ENCODE peak calls at places on chromosomes 3 and 15, in eight cellular contexts. O is epithelial cell of esophagus, M is tibial artery, R is HepG2, F is foreskin fibroblast, Z is GM23248, P is thoracic aorta, I is lower lobe of right lung. U is an unnamed sample.

GRCh38 chr15:101110681-101111569 is 140.9 kb downstream of the CHSY1 start:
- DNase-seq in M (no peak), P (no peak), Z (no peak), F (no peak), I (no peak), O (no peak), R (no peak), U (no peak)

GRCh38 chr3:149632225-149632624 is 25.6 kb downstream of the WWTR1 start:
- DNase-seq in M (no peak), O (no peak), F (no peak), Z (no peak), P (no peak), R (no peak), I (no peak), U (no peak)

GRCh38 chr15:51726302-51727073 is 11.0 kb downstream of the LYSMD2 start:
- DNase-seq in P (no peak), Z (peak; percentile 96), R (peak; percentile 10), F (peak; percentile 93), I (no peak), O (peak; percentile 95), M (peak; percentile 60), U (peak; percentile 37)

GRCh38 chr3:151016421-151016820 is 43.9 kb upstream of the CLRN1 start:
- DNase-seq in O (peak; percentile 60), I (no peak), F (peak; percentile 54), Z (peak; percentile 86), M (no peak), P (no peak), R (no peak), U (no peak)

GRCh38 chr3:22372292-22372949 is 621.4 kb upstream of the ZNF385D start:
- DNase-seq in R (no peak), P (no peak), I (peak; percentile 38), Z (peak; percentile 40), F (peak; percentile 51), O (peak; percentile 6), M (no peak), U (no peak)

GRCh38 chr3:14358426-14359211 is 43.8 kb upstream of the SLC6A6 start:
- DNase-seq in Z (peak; percentile 58), R (no peak), F (peak; percentile 59), O (peak; percentile 40), I (peak; percentile 58), P (no peak), M (peak; percentile 70), U (peak; percentile 77)

GRCh38 chr3:138137901-138138300 is 5.7 kb upstream of the A4GNT start:
- DNase-seq in Z (no peak), I (no peak), M (no peak), O (peak; percentile 18), F (no peak), R (no peak), P (no peak), U (no peak)

GRCh38 chr15:40353697-40354096 is 2.9 kb downstream of the PHGR1 start:
- DNase-seq in P (no peak), R (no peak), F (no peak), O (no peak), Z (no peak), M (no peak), I (no peak), U (no peak)

GRCh38 chr3:141055536-141056445 is 4.6 kb downstream of the SPSB4 start:
- DNase-seq in R (no peak), Z (no peak), M (no peak), I (no peak), O (no peak), F (no peak), P (no peak), U (no peak)

GRCh38 chr3:100591411-100591810 is 18.0 kb upstream of the ADGRG7 start:
- DNase-seq in Z (no peak), I (no peak), P (no peak), R (no peak), F (no peak), O (no peak), M (no peak), U (no peak)

GRCh38 chr15:72890043-72890442 is 106.5 kb upstream of the ADPGK start:
- DNase-seq in P (no peak), R (no peak), M (no peak), F (no peak), Z (no peak), O (no peak), I (no peak), U (no peak)

GRCh38 chr3:99678926-99679325 is 40.5 kb downstream of the COL8A1 start:
- DNase-seq in F (peak; percentile 39), R (no peak), O (no peak), P (no peak), M (no peak), Z (no peak), I (no peak), U (no peak)

GRCh38 chr3:98692787-98693473 is 70.2 kb upstream of the ST3GAL6 start:
- DNase-seq in Z (no peak), F (peak; percentile 14), P (no peak), O (peak; percentile 46), I (no peak), R (peak; percentile 12), M (no peak), U (no peak)

GRCh38 chr3:158794936-158795518 is 6.8 kb upstream of the MFSD1 start:
- DNase-seq in Z (peak; percentile 67), R (peak; percentile 32), P (no peak), O (peak; percentile 75), M (no peak), F (peak; percentile 67), I (no peak), U (no peak)

GRCh38 chr3:38558864-38559263 is 62.7 kb downstream of the EXOG start:
- DNase-seq in P (no peak), Z (no peak), M (no peak), F (no peak), O (no peak), R (no peak), I (no peak), U (no peak)

GRCh38 chr15:77734306-77734705 is 101.6 kb upstream of the LINGO1 start:
- DNase-seq in I (no peak), R (no peak), O (no peak), P (no peak), F (no peak), M (no peak), Z (no peak), U (no peak)

GRCh38 chr3:79983063-79983561 is 215.3 kb upstream of the ROBO1 start:
- DNase-seq in Z (no peak), I (no peak), R (no peak), F (no peak), M (no peak), O (no peak), P (no peak), U (no peak)

GRCh38 chr15:63599401-63600000 is 2.3 kb downstream of the FBXL22 start:
- DNase-seq in M (peak; percentile 70), O (peak; percentile 77), Z (peak; percentile 85), P (no peak), F (peak; percentile 31), I (peak; percentile 82), R (peak; percentile 34), U (no peak)

GRCh38 chr3:133942761-133943535 is 47.3 kb upstream of the RAB6B start:
- DNase-seq in I (no peak), M (no peak), P (no peak), R (no peak), F (no peak), O (no peak), Z (no peak), U (no peak)

GRCh38 chr3:119628816-119629445 is 31.2 kb downstream of the PLA1A start:
- DNase-seq in Z (no peak), P (no peak), R (no peak), O (no peak), I (no peak), F (peak; percentile 58), M (no peak), U (peak; percentile 32)

GRCh38 chr3:53161820-53162671 is 1.0 kb downstream of the PRKCD start:
- DNase-seq in I (peak; percentile 71), P (no peak), M (no peak), Z (peak; percentile 65), O (peak; percentile 58), R (no peak), F (peak; percentile 39), U (no peak)

GRCh38 chr3:71184252-71184651 is 399.3 kb downstream of the FOXP1 start:
- DNase-seq in R (no peak), O (no peak), I (no peak), M (no peak), Z (no peak), F (no peak), P (no peak), U (no peak)

GRCh38 chr3:179969525-179969924 is 67.2 kb downstream of the PEX5L start:
- DNase-seq in Z (peak; percentile 34), R (no peak), I (no peak), F (peak; percentile 2), P (no peak), O (peak; percentile 92), M (no peak), U (no peak)

GRCh38 chr15:74869372-74869725 is 3.8 kb downstream of the SCAMP2 start:
- DNase-seq in F (no peak), P (no peak), O (no peak), M (no peak), I (no peak), R (no peak), Z (no peak), U (no peak)
- H3K4me3 ChIP-seq in F (no peak overlapping the region), P (peak overlapping the region; percentile 26), O (no peak overlapping the region), M (no peak overlapping the region), I (no peak overlapping the region), R (no peak overlapping the region), Z (no peak overlapping the region), U (no peak overlapping the region)

DNA sequence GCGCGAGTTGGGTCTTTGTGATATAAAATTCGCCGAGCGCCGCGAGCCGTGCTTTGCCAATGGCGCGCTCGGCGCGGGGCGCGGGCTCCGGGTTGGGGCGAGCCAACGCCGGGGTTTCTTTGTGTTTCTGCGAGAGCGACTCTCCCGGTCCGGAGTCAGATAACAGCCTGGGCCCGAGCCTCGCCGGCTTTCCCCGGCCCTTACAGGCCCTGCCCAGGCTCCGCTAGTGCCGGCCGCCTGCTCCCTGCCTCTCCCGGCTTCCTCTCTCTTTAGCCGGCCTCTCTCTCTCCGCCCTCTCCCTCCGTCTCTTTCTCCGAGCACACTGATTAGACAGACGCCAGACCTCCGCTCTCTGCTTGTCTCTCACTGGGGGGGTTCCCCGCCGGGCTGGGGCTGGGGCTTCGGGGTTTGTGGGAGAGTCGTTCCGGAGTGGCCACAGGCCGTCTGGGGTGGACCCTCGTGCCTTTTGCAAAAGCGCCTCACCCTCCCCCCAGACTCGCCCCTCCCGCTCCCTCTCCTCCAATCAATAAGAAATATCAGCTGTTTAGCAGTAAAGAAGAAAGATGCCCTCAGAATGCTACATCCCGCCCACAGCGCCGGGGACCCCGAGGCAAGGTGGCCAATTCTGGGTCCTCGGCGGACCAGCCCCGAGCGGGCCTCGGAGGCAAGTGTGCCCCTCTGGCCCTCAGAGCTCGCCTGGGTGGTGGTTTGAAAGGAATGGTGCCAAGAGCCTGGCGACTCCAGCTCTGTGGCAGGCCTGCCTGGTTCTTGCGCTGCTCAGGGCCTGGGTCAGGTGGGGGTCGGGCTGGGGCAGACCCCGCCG is 2.9 kb downstream of the NR2F2 start:
- DNase-seq in O (peak; percentile 35), M (peak; percentile 45), R (no peak), Z (peak; percentile 65), F (peak; percentile 63), I (peak; percentile 57), P (no peak), U (no peak)
- H3K4me3 ChIP-seq in O (peak overlapping the region; percentile 68), M (peak overlapping the region; percentile 97), R (peak overlapping the region; percentile 82), Z (peak overlapping the region; percentile 99), F (peak overlapping the region; percentile 80), I (peak overlapping the region; percentile 71), P (peak overlapping the region; percentile 74), U (peak overlapping the region; percentile 95)

GRCh38 chr3:31977736-31978135 is 3.3 kb downstream of the OSBPL10 start:
- DNase-seq in R (no peak), I (no peak), O (no peak), Z (no peak), M (no peak), F (no peak), P (no peak), U (no peak)
- H3K4me3 ChIP-seq in R (no peak overlapping the region), I (no peak overlapping the region), O (no peak overlapping the region), Z (no peak overlapping the region), M (no peak overlapping the region), F (no peak overlapping the region), P (no peak overlapping the region), U (no peak overlapping the region)

GRCh38 chr3:183306798-183307671 is 54.0 kb downstream of the B3GNT5 start:
- DNase-seq in P (peak; percentile 18), I (peak; percentile 91), Z (peak; percentile 81), O (peak; percentile 77), M (peak; percentile 82), F (peak; percentile 82), R (no peak), U (peak; percentile 40)
- H3K4me3 ChIP-seq in P (no peak overlapping the region), I (no peak overlapping the region), Z (no peak overlapping the region), O (no peak overlapping the region), M (no peak overlapping the region), F (no peak overlapping the region), R (no peak overlapping the region), U (no peak overlapping the region)

U was measured in astrocyte of the cerebellum.